ENCODE peak calls at places on chromosomes 16 and 17, in ten cellular contexts. H is globus pallidus; A is neuronal stem cell; E is AG09309; R is stimulated activated CD8-positive, alpha-beta memory T cell treated with anti-CD3 and anti-CD28 coated beads, Interleukin-15, amount 100 ng/mL, for 4 hours; J is left cardiac atrium; V is AML-193; C is stimulated activated CD4-positive, alpha-beta T cell treated with anti-CD3 and anti-CD28 coated beads, Interleukin-4, amount 100 ng/mL, for 24 hours; K is activated gamma-delta T cell treated with Interleukin-2 at 50 U/mL for 16 hours; X is ureter. D is an unnamed sample.

GRCh38 chr16:28596840-28597691 is at the start of gene SULT1A2:
- DNase-seq in H (no peak), A (no peak), E (no peak), R (no peak), J (peak), V (no peak), C (no peak), K (no peak), X (peak), D (no peak)

GRCh38 chr17:4739122-4740024 is at the start of the genes CXCL16 and ZMYND15:
- DNase-seq in H (no peak), A (no peak), E (no peak), R (peak), J (peak), V (no peak), C (peak), K (peak), X (no peak), D (no peak)

GRCh38 chr17:68812876-68813584 is 142.2 kb downstream of the ABCA8 start:
- DNase-seq in H (no peak), A (no peak), E (no peak), R (no peak), J (no peak), V (no peak), C (no peak), K (no peak), X (no peak), D (no peak)

GRCh38 chr16:1279945-1280589 is 24.2 kb downstream of the TPSD1 start:
- DNase-seq in H (no peak), A (no peak), E (no peak), R (no peak), J (no peak), V (no peak), C (no peak), K (no peak), X (no peak), D (no peak)

GRCh38 chr17:74780443-74781238 is 4.5 kb upstream of the NAT9 start:
- DNase-seq in H (peak), A (no peak), E (no peak), R (no peak), J (no peak), V (peak), C (no peak), K (no peak), X (no peak), D (no peak)

GRCh38 chr16:84617068-84617630 is 729 bp downstream of the COTL1 start:
- DNase-seq in H (no peak), A (no peak), E (no peak), R (no peak), J (peak), V (no peak), C (peak), K (peak), X (no peak), D (no peak)

GRCh38 chr17:10421946-10422542 is at the start of gene MYH8:
- DNase-seq in H (no peak), A (no peak), E (no peak), R (no peak), J (no peak), V (no peak), C (no peak), K (no peak), X (no peak), D (no peak)

GRCh38 chr17:81966343-81967243 is 5.6 kb upstream of the NOTUM start:
- DNase-seq in H (peak), A (no peak), E (no peak), R (no peak), J (peak), V (no peak), C (no peak), K (no peak), X (no peak), D (no peak)

GRCh38 chr17:82324566-82325285 is 7.3 kb upstream of the CD7 start:
- DNase-seq in H (no peak), A (no peak), E (no peak), R (no peak), J (peak), V (no peak), C (no peak), K (no peak), X (peak), D (no peak)

GRCh38 chr16:24535827-24536226 is 3.5 kb upstream of the RBBP6 start:
- DNase-seq in H (no peak), A (no peak), E (no peak), R (no peak), J (no peak), V (no peak), C (no peak), K (no peak), X (no peak), D (no peak)

GRCh38 chr17:58184308-58184985 is 8.1 kb upstream of the EPX start:
- DNase-seq in H (no peak), A (peak), E (no peak), R (no peak), J (no peak), V (no peak), C (no peak), K (no peak), X (no peak), D (no peak)

GRCh38 chr16:20763461-20764232 is at the start of gene ACSM3:
- DNase-seq in H (peak), A (peak), E (peak), R (peak), J (peak), V (peak), C (peak), K (peak), X (peak), D (no peak)

GRCh38 chr17:67364847-67365761 is 1.3 kb downstream of the PSMD12 start:
- DNase-seq in H (no peak), A (no peak), E (no peak), R (no peak), J (no peak), V (no peak), C (no peak), K (no peak), X (no peak), D (no peak)

GRCh38 chr17:47966079-47966519 is 4.8 kb upstream of the CDK5RAP3 start:
- DNase-seq in H (no peak), A (no peak), E (peak), R (no peak), J (no peak), V (no peak), C (no peak), K (no peak), X (no peak), D (no peak)

GRCh38 chr17:46809110-46809571 is 9.4 kb downstream of the WNT3 start:
- DNase-seq in H (no peak), A (no peak), E (no peak), R (no peak), J (no peak), V (no peak), C (no peak), K (no peak), X (no peak), D (no peak)

GRCh38 chr16:76201385-76201784 is 75.8 kb upstream of the CNTNAP4 start:
- DNase-seq in H (no peak), A (no peak), E (no peak), R (no peak), J (no peak), V (no peak), C (no peak), K (no peak), X (no peak), D (no peak)

GRCh38 chr17:17401271-17401781 is 75.5 kb upstream of the MED9 start:
- DNase-seq in H (no peak), A (no peak), E (no peak), R (no peak), J (no peak), V (no peak), C (no peak), K (no peak), X (no peak), D (no peak)

GRCh38 chr17:38877130-38877851 is 7.4 kb downstream of the LASP1 start:
- DNase-seq in H (no peak), A (no peak), E (no peak), R (no peak), J (no peak), V (no peak), C (no peak), K (no peak), X (no peak), D (no peak)

GRCh38 chr17:49488612-49489011 is 6.5 kb upstream of the NGFR start:
- DNase-seq in H (no peak), A (no peak), E (no peak), R (no peak), J (no peak), V (no peak), C (no peak), K (no peak), X (no peak), D (no peak)

GRCh38 chr16:82630219-82630618 is 3.5 kb downstream of the CDH13 start:
- DNase-seq in H (no peak), A (no peak), E (no peak), R (no peak), J (no peak), V (no peak), C (no peak), K (no peak), X (no peak), D (no peak)

GRCh38 chr16:78693496-78693895 is 594.0 kb downstream of the WWOX start:
- DNase-seq in H (no peak), A (no peak), E (no peak), R (no peak), J (no peak), V (no peak), C (no peak), K (no peak), X (no peak), D (no peak)

GRCh38 chr16:50209548-50210265 is 56.6 kb downstream of the TENT4B start:
- DNase-seq in H (peak), A (no peak), E (no peak), R (no peak), J (no peak), V (peak), C (no peak), K (no peak), X (no peak), D (no peak)

GRCh38 chr17:35889241-35889640 is 9.1 kb upstream of the CCL5 start:
- DNase-seq in H (no peak), A (no peak), E (no peak), R (no peak), J (no peak), V (no peak), C (peak), K (peak), X (no peak), D (no peak)

GRCh38 chr16:55475919-55476318 is 3.1 kb upstream of the MMP2 start:
- DNase-seq in H (no peak), A (no peak), E (no peak), R (no peak), J (no peak), V (no peak), C (no peak), K (no peak), X (no peak), D (no peak)

GRCh38 chr17:17084941-17085340 is 42.7 kb downstream of the MPRIP start:
- DNase-seq in H (no peak), A (no peak), E (no peak), R (no peak), J (peak), V (no peak), C (no peak), K (no peak), X (no peak), D (no peak)

GRCh38 chr16:87365021-87365713 is 18.4 kb downstream of the FBXO31 start:
- DNase-seq in H (no peak), A (no peak), E (no peak), R (no peak), J (no peak), V (no peak), C (no peak), K (no peak), X (no peak), D (no peak)

GRCh38 chr17:79814966-79815835 is 18.3 kb upstream of the CBX8 start:
- DNase-seq in H (no peak), A (no peak), E (no peak), R (no peak), J (peak), V (no peak), C (no peak), K (no peak), X (no peak), D (no peak)

GRCh38 chr16:88358033-88358481 is 24.7 kb upstream of the ZNF469 start:
- DNase-seq in H (no peak), A (no peak), E (no peak), R (no peak), J (peak), V (no peak), C (no peak), K (no peak), X (no peak), D (no peak)

GRCh38 chr17:29151567-29151966 is 28.6 kb downstream of the MYO18A start:
- DNase-seq in H (peak), A (no peak), E (no peak), R (no peak), J (no peak), V (no peak), C (no peak), K (no peak), X (no peak), D (no peak)

GRCh38 chr17:68195667-68196393 is 52.0 kb upstream of the AMZ2 start:
- DNase-seq in H (no peak), A (no peak), E (no peak), R (no peak), J (peak), V (no peak), C (no peak), K (no peak), X (no peak), D (no peak)

GRCh38 chr16:9258423-9259051 is 167.1 kb downstream of the HAPSTR1 start:
- DNase-seq in H (peak), A (peak), E (no peak), R (no peak), J (peak), V (peak), C (no peak), K (no peak), X (peak), D (no peak)

GRCh38 chr17:41768682-41769288 is 17.7 kb downstream of the JUP start:
- DNase-seq in H (no peak), A (no peak), E (no peak), R (no peak), J (no peak), V (no peak), C (no peak), K (no peak), X (no peak), D (no peak)

GRCh38 chr17:28912281-28912937 is 9.5 kb upstream of the DHRS13 start:
- DNase-seq in H (no peak), A (no peak), E (no peak), R (no peak), J (no peak), V (no peak), C (no peak), K (no peak), X (no peak), D (no peak)

GRCh38 chr17:58328195-58329034 is at the start of gene TSPOAP1:
- DNase-seq in H (no peak), A (no peak), E (no peak), R (peak), J (no peak), V (peak), C (peak), K (peak), X (no peak), D (no peak)

GRCh38 chr16:15897386-15897785 is 9.0 kb upstream of the CEP20 start:
- DNase-seq in H (no peak), A (no peak), E (no peak), R (no peak), J (no peak), V (no peak), C (no peak), K (no peak), X (no peak), D (no peak)

D was measured in esophagus squamous epithelium.